ENCODE peak calls at places on chromosomes 2 and 18, in seven cellular contexts. D is HCT116, G is HepG2, K is K562, V is SK-N-SH, U is GM12878, A is H1. B is an unnamed sample.

GRCh38 chr2:166895243-166895642 is 7.0 kb downstream of the XIRP2 start:
- DNase-seq in D (no peak), G (no peak), K (no peak), V (no peak), U (no peak), A (no peak), B (no peak)

GRCh38 chr2:232689152-232689910 is 7.8 kb upstream of the GIGYF2 start:
- DNase-seq in D (no peak), G (no peak), K (peak), V (peak), U (no peak), A (no peak), B (no peak)

GRCh38 chr2:12694990-12695774 is 21.6 kb upstream of the TRIB2 start:
- DNase-seq in D (no peak), G (no peak), K (no peak), V (no peak), U (no peak), A (no peak), B (no peak)

GRCh38 chr2:196440413-196440812 is 199.1 kb upstream of the CCDC150 start:
- DNase-seq in D (no peak), G (no peak), K (no peak), V (no peak), U (no peak), A (no peak), B (no peak)

GRCh38 chr18:21479721-21480120 is 120.8 kb downstream of the ESCO1 start:
- DNase-seq in D (no peak), G (no peak), K (no peak), V (no peak), U (no peak), A (peak), B (no peak)

GRCh38 chr18:37414816-37415215 is 150.8 kb downstream of the CELF4 start:
- DNase-seq in D (no peak), G (no peak), K (no peak), V (no peak), U (no peak), A (no peak), B (no peak)

GRCh38 chr18:43422483-43422882 is 145.2 kb upstream of the SYT4 start:
- DNase-seq in D (no peak), G (no peak), K (no peak), V (peak), U (no peak), A (no peak), B (no peak)

GRCh38 chr2:232584238-232584637 is 33.7 kb downstream of the EIF4E2 start:
- DNase-seq in D (no peak), G (no peak), K (no peak), V (no peak), U (no peak), A (no peak), B (no peak)

GRCh38 chr2:191158751-191159150 is 8.0 kb upstream of the STAT4 start:
- DNase-seq in D (no peak), G (no peak), K (no peak), V (no peak), U (no peak), A (no peak), B (no peak)

GRCh38 chr2:131009713-131010475 is 83.4 kb downstream of the FAM168B start:
- DNase-seq in D (no peak), G (no peak), K (no peak), V (no peak), U (no peak), A (no peak), B (no peak)

GRCh38 chr2:7620255-7620654 is 703.0 kb downstream of the RNF144A start:
- DNase-seq in D (no peak), G (no peak), K (no peak), V (no peak), U (no peak), A (no peak), B (no peak)

GRCh38 chr2:45675130-45675812 is 23.8 kb downstream of the PRKCE start:
- DNase-seq in D (peak), G (no peak), K (no peak), V (peak), U (no peak), A (no peak), B (no peak)

GRCh38 chr2:47379384-47379783 is 23.6 kb upstream of the MSH2 start:
- DNase-seq in D (no peak), G (no peak), K (no peak), V (no peak), U (no peak), A (no peak), B (no peak)

GRCh38 chr2:1602359-1603010 is 141.8 kb downstream of the PXDN start:
- DNase-seq in D (no peak), G (no peak), K (no peak), V (no peak), U (no peak), A (no peak), B (no peak)

GRCh38 chr2:175147196-175147595 is 20.8 kb downstream of the ATF2 start:
- DNase-seq in D (no peak), G (no peak), K (no peak), V (no peak), U (no peak), A (no peak), B (no peak)

GRCh38 chr2:38439807-38440300 is 62.8 kb upstream of the ATL2 start:
- DNase-seq in D (no peak), G (no peak), K (no peak), V (no peak), U (no peak), A (no peak), B (no peak)

GRCh38 chr2:240905176-240905781 is 857 bp upstream of the CROCC2 start:
- DNase-seq in D (no peak), G (no peak), K (no peak), V (no peak), U (no peak), A (no peak), B (no peak)

GRCh38 chr18:75433098-75433497 is 5.6 kb upstream of the SMIM21 start:
- DNase-seq in D (no peak), G (no peak), K (no peak), V (no peak), U (no peak), A (no peak), B (no peak)

GRCh38 chr2:174158003-174158402 is 90.3 kb downstream of the OLA1 start:
- DNase-seq in D (peak), G (peak), K (peak), V (peak), U (peak), A (peak), B (no peak)

GRCh38 chr2:218186355-218186766 is 19.6 kb upstream of the CXCR1 start:
- DNase-seq in D (peak), G (peak), K (peak), V (peak), U (peak), A (peak), B (peak)

GRCh38 chr2:99404039-99404799 is 67.0 kb downstream of the EIF5B start:
- DNase-seq in D (no peak), G (no peak), K (no peak), V (no peak), U (no peak), A (no peak), B (no peak)

GRCh38 chr2:28592481-28592880 is 96.6 kb downstream of the PLB1 start:
- DNase-seq in D (no peak), G (no peak), K (no peak), V (no peak), U (no peak), A (no peak), B (no peak)

GRCh38 chr2:234518986-234519642 is 22.2 kb upstream of the ARL4C start:
- DNase-seq in D (no peak), G (no peak), K (no peak), V (no peak), U (no peak), A (no peak), B (no peak)

GRCh38 chr2:197947219-197947757 is 142.9 kb downstream of the PLCL1 start:
- DNase-seq in D (no peak), G (no peak), K (no peak), V (no peak), U (no peak), A (no peak), B (no peak)

GRCh38 chr2:109396338-109397180 is 217.2 kb downstream of the SEPTIN10 start:
- DNase-seq in D (no peak), G (no peak), K (no peak), V (no peak), U (no peak), A (no peak), B (no peak)

GRCh38 chr2:20126040-20126439 is 74.6 kb upstream of the LAPTM4A start:
- DNase-seq in D (no peak), G (no peak), K (no peak), V (no peak), U (no peak), A (no peak), B (no peak)

GRCh38 chr2:215799194-215799593 is 214.2 kb downstream of the MREG start:
- DNase-seq in D (no peak), G (no peak), K (no peak), V (no peak), U (no peak), A (no peak), B (no peak)

GRCh38 chr2:137975280-137976271 is 11.3 kb downstream of the HNMT start:
- DNase-seq in D (peak), G (peak), K (no peak), V (no peak), U (no peak), A (no peak), B (no peak)

GRCh38 chr2:42495611-42496010 is 1.8 kb upstream of the KCNG3 start:
- DNase-seq in D (no peak), G (no peak), K (no peak), V (no peak), U (no peak), A (no peak), B (no peak)

GRCh38 chr2:160695402-160696060 is 201.9 kb upstream of the RBMS1 start:
- DNase-seq in D (no peak), G (no peak), K (no peak), V (no peak), U (no peak), A (no peak), B (no peak)

GRCh38 chr2:177161741-177162440 is 50.7 kb upstream of the HNRNPA3 start:
- DNase-seq in D (no peak), G (no peak), K (peak), V (peak), U (no peak), A (no peak), B (no peak)

GRCh38 chr18:62073882-62074281 is 113.0 kb downstream of the PIGN start:
- DNase-seq in D (no peak), G (peak), K (no peak), V (no peak), U (no peak), A (no peak), B (no peak)

GRCh38 chr18:3511980-3512379 is 62.0 kb downstream of the TGIF1 start:
- DNase-seq in D (no peak), G (no peak), K (peak), V (peak), U (no peak), A (no peak), B (no peak)

GRCh38 chr2:157777425-157777824 is 98.7 kb downstream of the ACVR1 start:
- DNase-seq in D (peak), G (peak), K (peak), V (peak), U (no peak), A (no peak), B (peak)

GRCh38 chr2:241309684-241310117 is 5.8 kb downstream of the HDLBP start:
- DNase-seq in D (no peak), G (no peak), K (no peak), V (no peak), U (peak), A (peak), B (no peak)

GRCh38 chr2:138468617-138469016 is 33.0 kb upstream of the SPOPL start:
- DNase-seq in D (no peak), G (no peak), K (no peak), V (no peak), U (no peak), A (no peak), B (no peak)

GRCh38 chr2:241901018-241901380 is 31.5 kb downstream of the RTP5 start:
- DNase-seq in D (no peak), G (no peak), K (no peak), V (no peak), U (no peak), A (peak), B (no peak)

GRCh38 chr2:85367180-85367579 is 12.6 kb downstream of the ELMOD3 start:
- DNase-seq in D (no peak), G (no peak), K (no peak), V (no peak), U (no peak), A (no peak), B (no peak)

GRCh38 chr18:41703744-41704530 is 251.1 kb upstream of the PIK3C3 start:
- DNase-seq in D (no peak), G (no peak), K (no peak), V (peak), U (no peak), A (no peak), B (no peak)
- TF ChIP-seq SIN3A in D (no peak), G (no peak), K (no peak), V (no peak), U (no peak), A (no peak), B (no peak)

DNA sequence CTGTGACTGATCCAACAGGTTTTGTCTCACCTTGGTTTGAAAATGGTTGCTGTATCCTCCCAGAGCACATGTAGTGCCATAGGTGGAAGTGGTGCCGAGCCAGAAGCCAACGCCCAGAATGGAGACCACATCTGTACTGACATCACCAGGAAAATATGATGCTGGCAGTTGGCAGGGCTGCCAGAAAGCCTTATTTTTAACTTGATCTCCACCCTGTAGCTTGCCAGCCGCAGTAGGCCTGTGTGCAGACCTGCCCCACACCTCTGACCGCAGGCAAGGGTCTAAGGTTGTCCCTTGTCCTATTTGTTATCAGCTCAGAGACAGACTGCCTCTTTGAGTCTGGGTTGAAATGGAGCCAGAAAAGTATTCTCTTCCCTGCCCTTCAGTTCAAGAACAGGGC is 123.5 kb upstream of the EML6 start:
- DNase-seq in D (no peak), G (no peak), K (peak), V (no peak), U (no peak), A (no peak), B (no peak)
- TF ChIP-seq POLR2AphosphoS5 in D (no peak), G (no peak), K (peak), V (no peak), U (no peak), A (no peak), B (no peak)

DNA sequence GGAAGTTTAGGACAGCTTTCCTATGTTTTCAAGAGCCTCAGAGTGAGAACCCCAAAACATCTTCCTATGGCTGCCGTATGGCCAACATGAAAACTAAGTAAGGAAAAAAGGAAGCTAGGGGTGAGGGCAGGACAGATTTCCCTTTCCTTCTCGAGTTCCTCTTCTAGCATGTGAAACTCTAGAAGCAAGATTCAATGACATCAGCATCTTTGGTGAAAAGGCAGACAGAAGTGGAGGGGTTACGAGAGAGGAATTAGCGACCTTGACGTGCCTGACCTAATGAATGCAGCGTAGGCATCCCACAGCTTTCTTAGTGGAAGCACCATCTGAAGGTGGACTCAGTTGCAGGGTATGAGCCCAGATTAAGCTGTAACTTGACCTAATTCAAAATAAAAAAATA is 47.9 kb upstream of the PELI1 start:
- DNase-seq in D (no peak), G (no peak), K (no peak), V (no peak), U (no peak), A (no peak), B (no peak)
- TF ChIP-seq SIN3A in D (no peak), G (no peak), K (no peak), V (no peak), U (no peak), A (no peak), B (no peak)

GRCh38 chr18:394997-395383 is 105.5 kb downstream of the COLEC12 start:
- DNase-seq in D (no peak), G (no peak), K (no peak), V (no peak), U (no peak), A (no peak), B (no peak)

GRCh38 chr18:394276-394996 is 106.1 kb downstream of the COLEC12 start:
- DNase-seq in D (no peak), G (no peak), K (no peak), V (no peak), U (no peak), A (no peak), B (no peak)

GRCh38 chr18:396571-396970 is 103.9 kb downstream of the COLEC12 start:
- DNase-seq in D (no peak), G (no peak), K (no peak), V (no peak), U (no peak), A (no peak), B (no peak)

GRCh38 chr18:396251-396555 is 104.3 kb downstream of the COLEC12 start:
- DNase-seq in D (no peak), G (no peak), K (no peak), V (no peak), U (no peak), A (no peak), B (no peak)

GRCh38 chr18:395481-396250 is 104.8 kb downstream of the COLEC12 start:
- DNase-seq in D (no peak), G (no peak), K (no peak), V (peak), U (no peak), A (no peak), B (no peak)
- TF ChIP-seq POLR2AphosphoS5 in D (no peak), G (no peak), K (no peak), V (peak), U (no peak), A (no peak), B (no peak)

GRCh38 chr2:189549440-189549832 is 31.1 kb downstream of the SLC40A1 start:
- DNase-seq in D (no peak), G (no peak), K (no peak), V (no peak), U (no peak), A (no peak), B (no peak)
- TF ChIP-seq SIN3A in D (no peak), G (no peak), K (no peak), V (no peak), U (no peak), A (no peak), B (no peak)

GRCh38 chr2:128306081-128306930 is 12.4 kb downstream of the HS6ST1 start:
- DNase-seq in D (no peak), G (peak), K (no peak), V (no peak), U (no peak), A (no peak), B (no peak)

GRCh38 chr2:128304330-128304714 is 14.3 kb downstream of the HS6ST1 start:
- DNase-seq in D (no peak), G (no peak), K (no peak), V (no peak), U (no peak), A (no peak), B (no peak)

GRCh38 chr2:128303911-128304310 is 14.8 kb downstream of the HS6ST1 start:
- DNase-seq in D (no peak), G (no peak), K (no peak), V (no peak), U (no peak), A (no peak), B (no peak)

GRCh38 chr2:128305555-128306080 is 13.1 kb downstream of the HS6ST1 start:
- DNase-seq in D (no peak), G (no peak), K (no peak), V (no peak), U (no peak), A (no peak), B (no peak)

GRCh38 chr2:128304715-128305554 is 13.7 kb downstream of the HS6ST1 start:
- DNase-seq in D (peak), G (peak), K (peak), V (no peak), U (no peak), A (no peak), B (no peak)
- TF ChIP-seq POLR2AphosphoS5 in D (peak), G (no peak), K (no peak), V (peak), U (no peak), A (no peak), B (no peak)

GRCh38 chr2:30238143-30238800 is 6.9 kb downstream of the LBH start:
- DNase-seq in D (no peak), G (no peak), K (no peak), V (no peak), U (no peak), A (no peak), B (no peak)

GRCh38 chr2:30236591-30237245 is 5.4 kb downstream of the LBH start:
- DNase-seq in D (no peak), G (no peak), K (no peak), V (no peak), U (no peak), A (no peak), B (no peak)

GRCh38 chr2:30240162-30240696 is 8.9 kb downstream of the LBH start:
- DNase-seq in D (no peak), G (no peak), K (peak), V (no peak), U (no peak), A (no peak), B (no peak)

GRCh38 chr2:30237346-30238142 is 6.2 kb downstream of the LBH start:
- DNase-seq in D (no peak), G (no peak), K (no peak), V (no peak), U (no peak), A (no peak), B (no peak)

GRCh38 chr2:30239308-30240161 is 8.2 kb downstream of the LBH start:
- DNase-seq in D (peak), G (peak), K (peak), V (peak), U (no peak), A (peak), B (peak)
- TF ChIP-seq SIN3A in D (no peak), G (no peak), K (no peak), V (no peak), U (no peak), A (no peak), B (no peak)